ENCODE peak calls at places on chromosomes 12 and 14, in eight cellular contexts. J is effector memory CD4-positive, alpha-beta T cell; X is OCI-LY7; E is kidney; A is coronary artery; Q is MM.1S; W is endodermal cell; U is neural progenitor cell. T is an unnamed sample.

GRCh38 chr14:76955575-76956252 is 72.8 kb downstream of the IRF2BPL start:
- DNase-seq in A (no peak), J (peak; percentile 57), Q (peak; percentile 27), W (peak; percentile 84), E (no peak), X (peak; percentile 50), U (no peak), T (peak; percentile 83)

GRCh38 chr12:75628916-75629315 is 117.5 kb upstream of the KRR1 start:
- DNase-seq in A (no peak), J (no peak), U (no peak), E (no peak), W (no peak), X (no peak), Q (no peak), T (peak; percentile 56)

GRCh38 chr12:229441-230191 is 15.7 kb upstream of the SLC6A12 start:
- DNase-seq in U (peak; percentile 51), X (no peak), E (no peak), J (no peak), A (peak; percentile 66), Q (no peak), W (peak; percentile 46), T (no peak)

GRCh38 chr14:48943913-48944312 is 642.3 kb downstream of the RPS29 start:
- DNase-seq in X (no peak), W (no peak), A (no peak), E (no peak), Q (no peak), J (no peak), U (no peak), T (no peak)

GRCh38 chr12:115966376-115966775 is 311.1 kb downstream of the MED13L start:
- DNase-seq in X (no peak), W (no peak), A (no peak), U (no peak), E (no peak), J (no peak), Q (no peak), T (no peak)

GRCh38 chr14:90531497-90531896 is 134.7 kb downstream of the CALM1 start:
- DNase-seq in E (no peak), U (no peak), Q (no peak), A (no peak), W (no peak), J (no peak), X (no peak), T (no peak)

GRCh38 chr12:55671746-55672145 is 35.1 kb downstream of the OR10P1 start:
- DNase-seq in E (no peak), J (no peak), A (no peak), U (no peak), X (no peak), Q (no peak), W (peak; percentile 27), T (no peak)

GRCh38 chr14:67221248-67221981 is 19.8 kb upstream of the PALS1 start:
- DNase-seq in Q (no peak), J (no peak), W (no peak), U (no peak), E (no peak), X (no peak), A (no peak), T (no peak)

GRCh38 chr14:30234966-30235365 is 307.3 kb upstream of the PRKD1 start:
- DNase-seq in U (no peak), J (no peak), A (no peak), E (no peak), X (no peak), W (no peak), Q (no peak), T (no peak)

GRCh38 chr12:1205512-1206060 is 214.6 kb downstream of the ERC1 start:
- DNase-seq in W (no peak), Q (no peak), J (no peak), E (no peak), A (no peak), U (no peak), X (peak; percentile 12), T (peak; percentile 54)

GRCh38 chr14:32259368-32260013 is 56.4 kb upstream of the RNU6-8 start:
- DNase-seq in E (no peak), U (peak; percentile 6), X (no peak), W (peak; percentile 59), A (no peak), Q (peak; percentile 83), J (no peak), T (no peak)

GRCh38 chr12:104686196-104686595 is 229.4 kb downstream of the CHST11 start:
- DNase-seq in Q (no peak), X (no peak), E (no peak), U (no peak), J (no peak), W (no peak), A (no peak), T (no peak)

GRCh38 chr14:32327255-32327961 is 1.7 kb upstream of the AKAP6 start:
- DNase-seq in X (no peak), W (no peak), Q (peak; percentile 7), J (no peak), E (no peak), U (no peak), A (no peak), T (no peak)

GRCh38 chr14:73884438-73885190 is 2.0 kb upstream of the ZNF410 start:
- DNase-seq in Q (no peak), W (no peak), U (no peak), X (no peak), A (no peak), J (no peak), E (no peak), T (peak; percentile 57)

GRCh38 chr12:25121916-25122315 is 73.0 kb downstream of the DNAI7 start:
- DNase-seq in Q (no peak), U (no peak), X (no peak), E (no peak), A (no peak), W (no peak), J (no peak), T (no peak)

GRCh38 chr12:127280393-127281275 is 986.3 kb upstream of the TMEM132C start:
- DNase-seq in W (peak; percentile 98), A (no peak), Q (peak; percentile 49), X (peak; percentile 39), U (peak; percentile 85), E (no peak), J (peak; percentile 23), T (no peak)

GRCh38 chr14:35558680-35559079 is 24.7 kb downstream of the INSM2 start:
- DNase-seq in J (no peak), A (no peak), E (no peak), X (no peak), W (peak; percentile 49), Q (no peak), U (peak; percentile 77), T (no peak)

GRCh38 chr12:66051361-66051760 is 79.2 kb downstream of the LLPH start:
- DNase-seq in E (no peak), X (no peak), U (no peak), A (no peak), W (no peak), Q (no peak), J (no peak), T (no peak)

GRCh38 chr12:4157122-4157521 is 116.4 kb upstream of the CCND2 start:
- DNase-seq in J (no peak), E (no peak), X (no peak), W (peak; percentile 44), A (no peak), U (no peak), Q (no peak), T (no peak)

GRCh38 chr12:106980944-106981343 is 6.0 kb downstream of the MTERF2 start:
- DNase-seq in A (no peak), X (no peak), U (no peak), W (no peak), E (peak; percentile 61), Q (no peak), J (no peak), T (no peak)
- H3K27ac ChIP-seq in A (no peak overlapping the region), X (no peak overlapping the region), U (no peak overlapping the region), W (no peak overlapping the region), E (no peak overlapping the region), Q (no peak overlapping the region), J (no peak overlapping the region), T (no peak overlapping the region)

GRCh38 chr14:61215222-61216010 is 65.7 kb downstream of the TMEM30B start:
- DNase-seq in W (no peak), E (no peak), U (no peak), Q (no peak), A (no peak), J (no peak), X (no peak), T (no peak)

GRCh38 chr14:61219256-61219655 is 61.9 kb downstream of the TMEM30B start:
- DNase-seq in W (no peak), E (no peak), A (no peak), X (no peak), Q (no peak), U (no peak), J (no peak), T (no peak)

GRCh38 chr14:61218765-61219164 is 62.4 kb downstream of the TMEM30B start:
- DNase-seq in X (no peak), E (no peak), Q (no peak), A (no peak), J (no peak), U (no peak), W (no peak), T (no peak)

GRCh38 chr14:61218157-61218556 is 63.0 kb downstream of the TMEM30B start:
- DNase-seq in Q (no peak), X (no peak), U (no peak), J (no peak), E (no peak), A (no peak), W (no peak), T (no peak)

GRCh38 chr14:61217516-61217915 is 63.6 kb downstream of the TMEM30B start:
- DNase-seq in W (no peak), A (no peak), Q (no peak), U (no peak), E (no peak), J (no peak), X (no peak), T (no peak)
- H3K27ac ChIP-seq in W (no peak overlapping the region), A (no peak overlapping the region), Q (no peak overlapping the region), U (no peak overlapping the region), E (no peak overlapping the region), J (no peak overlapping the region), X (no peak overlapping the region), T (no peak overlapping the region)

GRCh38 chr14:85074955-85075354 is 455.0 kb upstream of the FLRT2 start:
- DNase-seq in J (no peak), X (no peak), Q (no peak), E (no peak), U (no peak), A (no peak), W (no peak), T (no peak)
- H3K27ac ChIP-seq in J (no peak overlapping the region), X (no peak overlapping the region), Q (no peak overlapping the region), E (no peak overlapping the region), U (no peak overlapping the region), A (no peak overlapping the region), W (no peak overlapping the region), T (no peak overlapping the region)

DNA sequence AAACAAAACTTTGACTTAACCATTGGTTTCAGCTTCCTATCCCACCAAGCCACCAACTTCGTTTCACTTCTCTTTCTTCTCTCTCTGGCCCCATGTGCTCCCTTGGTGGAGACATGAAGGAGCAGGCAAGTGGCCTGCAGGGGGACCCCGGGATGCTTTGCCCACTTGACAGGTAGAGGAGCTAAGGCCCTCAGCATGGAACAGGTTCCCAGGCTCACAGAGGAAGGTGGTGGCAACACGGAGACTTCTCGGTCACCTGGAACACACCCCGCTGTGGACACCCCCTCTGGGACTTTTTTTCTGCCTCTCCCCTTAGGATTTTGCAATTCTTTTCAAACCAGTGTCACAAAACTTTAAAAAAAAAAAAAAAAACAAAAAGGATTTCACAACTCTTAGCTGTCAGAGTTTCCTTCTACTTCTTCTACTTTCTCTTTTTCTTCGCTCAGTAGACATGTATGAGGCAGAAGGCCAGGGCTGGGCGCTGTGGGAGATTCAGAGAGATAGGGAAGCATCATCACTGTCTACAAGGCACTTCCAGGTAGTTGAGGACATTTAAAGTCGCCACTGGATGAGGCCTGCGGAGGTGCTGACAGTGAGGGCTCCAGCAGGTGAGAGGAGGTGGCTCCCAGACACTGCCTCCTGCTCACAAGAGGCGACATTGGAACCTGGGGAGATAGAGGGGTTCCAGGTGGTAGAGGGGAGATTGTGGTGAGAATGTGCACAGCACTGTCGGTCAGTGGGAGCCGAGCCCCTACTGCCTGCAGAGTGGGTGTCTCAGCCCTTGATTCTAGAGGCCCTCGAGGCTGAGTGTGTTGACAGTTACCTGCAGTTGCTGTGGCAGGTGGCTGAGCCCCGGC is 119.6 kb downstream of the GCH1 start:
- DNase-seq in U (peak; percentile 35), Q (peak; percentile 48), J (no peak), A (peak; percentile 72), E (peak; percentile 48), W (peak; percentile 85), X (peak; percentile 77), T (peak; percentile 96)
- H3K27ac ChIP-seq in U (no peak overlapping the region), Q (no peak overlapping the region), J (no peak overlapping the region), A (peak overlapping the region; percentile 88), E (peak overlapping the region; percentile 53), W (no peak overlapping the region), X (no peak overlapping the region), T (peak overlapping the region; percentile 97)

T was measured in Karpas-422.